ENCODE peak calls at places on chromosomes 12 and 14, in nine cellular contexts. I, F, O, G, J, B, W, Y and C are unnamed samples.
A peak's percentile ranks its signal among the peaks of the same experiment; 100 is the strongest.

GRCh38 chr12:120718055-120718454 is 7.6 kb upstream of the ACADS start:
- DNase-seq in I (no peak), O (no peak), Y (no peak), B (no peak), G (no peak), J (no peak), F (no peak), W (no peak), C (no peak)

GRCh38 chr12:4107436-4107878 is 166.1 kb upstream of the CCND2 start:
- DNase-seq in I (peak; percentile 77), Y (peak; percentile 51), B (peak; percentile 85), O (peak; percentile 35), J (peak; percentile 75), W (peak; percentile 8), G (peak; percentile 71), F (no peak), C (peak; percentile 50)

GRCh38 chr12:125983784-125984510 is 918.7 kb downstream of the AACS start:
- DNase-seq in Y (no peak), F (no peak), I (no peak), O (no peak), B (no peak), W (no peak), J (no peak), G (no peak), C (no peak)

GRCh38 chr14:95495538-95496025 is 20.9 kb downstream of the SYNE3 start:
- DNase-seq in Y (no peak), O (no peak), F (no peak), J (no peak), B (peak; percentile 93), G (no peak), W (no peak), I (no peak), C (no peak)

GRCh38 chr12:49503674-49504180 is 35.1 kb upstream of the KCNH3 start:
- DNase-seq in J (no peak), G (no peak), W (peak; percentile 15), B (no peak), I (peak; percentile 75), F (no peak), Y (peak; percentile 88), O (peak; percentile 41), C (no peak)

GRCh38 chr14:49623941-49624806 is 3.6 kb downstream of the MGAT2 start:
- DNase-seq in I (no peak), G (no peak), Y (no peak), J (no peak), B (peak; percentile 21), O (no peak), F (no peak), W (no peak), C (no peak)

GRCh38 chr12:96073346-96074336 is 38.3 kb upstream of the LTA4H start:
- DNase-seq in F (no peak), I (no peak), O (no peak), G (no peak), B (no peak), Y (peak; percentile 76), W (no peak), J (no peak), C (no peak)

GRCh38 chr12:22299294-22299912 is 35.1 kb downstream of the ST8SIA1 start:
- DNase-seq in O (no peak), Y (peak; percentile 46), W (no peak), F (no peak), J (no peak), B (peak; percentile 42), I (no peak), G (no peak), C (no peak)

GRCh38 chr14:50926851-50927386 is 17.4 kb downstream of the PYGL start:
- DNase-seq in J (no peak), O (no peak), W (no peak), B (no peak), G (no peak), I (no peak), F (no peak), Y (no peak), C (no peak)

GRCh38 chr12:13044002-13044858 is at the start of gene FAM234B:
- DNase-seq in O (peak; percentile 85), Y (peak; percentile 74), G (peak; percentile 61), F (peak; percentile 88), W (no peak), J (peak; percentile 62), B (peak; percentile 73), I (peak; percentile 64), C (peak; percentile 61)

GRCh38 chr14:55721353-55721752 is 141.3 kb downstream of the KTN1 start:
- DNase-seq in B (no peak), O (no peak), I (peak; percentile 96), Y (peak; percentile 26), W (no peak), F (no peak), G (no peak), J (no peak), C (no peak)

GRCh38 chr14:50344831-50345563 is 32.9 kb downstream of the DMAC2L start:
- DNase-seq in F (no peak), W (no peak), B (no peak), G (no peak), J (no peak), I (peak; percentile 80), Y (no peak), O (no peak), C (no peak)

GRCh38 chr12:132400011-132400641 is 70.7 kb upstream of the GALNT9 start:
- DNase-seq in B (no peak), O (no peak), W (no peak), G (no peak), F (no peak), Y (no peak), I (no peak), J (no peak), C (no peak)

GRCh38 chr12:8032242-8033152 is at the start of gene FOXJ2:
- DNase-seq in W (no peak), F (peak; percentile 85), O (peak; percentile 55), Y (peak; percentile 68), B (peak; percentile 70), I (peak; percentile 73), G (peak; percentile 71), J (peak; percentile 72), C (peak; percentile 74)

GRCh38 chr12:96208801-96209534 is 14.8 kb downstream of the ELK3 start:
- DNase-seq in O (no peak), J (no peak), F (no peak), Y (no peak), I (peak; percentile 48), W (no peak), G (no peak), B (peak; percentile 85), C (no peak)

GRCh38 chr12:27133022-27133590 is 50.7 kb upstream of the C12orf71 start:
- DNase-seq in B (no peak), W (no peak), O (no peak), F (no peak), G (no peak), I (no peak), Y (no peak), J (no peak), C (no peak)

GRCh38 chr12:84922721-84923120 is 10.1 kb upstream of the SLC6A15 start:
- DNase-seq in B (no peak), W (no peak), Y (no peak), F (no peak), I (peak; percentile 64), G (no peak), J (no peak), O (no peak), C (no peak)

GRCh38 chr12:112458751-112459150 is 40.0 kb downstream of the PTPN11 start:
- DNase-seq in W (no peak), G (no peak), J (no peak), F (no peak), B (no peak), O (no peak), I (no peak), Y (no peak), C (no peak)

GRCh38 chr14:81310606-81311005 is 89.5 kb downstream of the STON2 start:
- DNase-seq in J (no peak), F (no peak), B (no peak), I (no peak), W (no peak), G (no peak), O (no peak), Y (no peak), C (no peak)

GRCh38 chr12:76127588-76127987 is 43.1 kb upstream of the NAP1L1 start:
- DNase-seq in J (no peak), F (no peak), I (no peak), G (no peak), B (no peak), W (no peak), O (no peak), Y (no peak), C (no peak)

GRCh38 chr14:28666961-28667360 is 99.6 kb upstream of the FOXG1 start:
- DNase-seq in O (no peak), Y (no peak), J (no peak), W (no peak), I (peak; percentile 64), F (no peak), B (no peak), G (no peak), C (no peak)

GRCh38 chr12:67043771-67044170 is 225.4 kb upstream of the CAND1 start:
- DNase-seq in Y (no peak), W (no peak), B (no peak), F (no peak), G (no peak), I (no peak), J (no peak), O (no peak), C (no peak)

GRCh38 chr12:6764011-6764828 is 1.9 kb upstream of the PTMS start:
- DNase-seq in J (peak; percentile 64), B (peak; percentile 98), O (peak; percentile 95), F (peak; percentile 97), G (no peak), Y (peak; percentile 100), W (peak; percentile 98), I (peak; percentile 99), C (no peak)

GRCh38 chr12:11170810-11171144 is 217 bp upstream of the SMIM10L1 start:
- DNase-seq in J (no peak), O (no peak), F (no peak), I (no peak), B (no peak), G (no peak), Y (no peak), W (no peak), C (no peak)

GRCh38 chr12:57223191-57224165 is 6.0 kb upstream of the SHMT2 start:
- DNase-seq in B (peak; percentile 41), I (no peak), G (no peak), Y (no peak), J (no peak), F (no peak), O (no peak), W (no peak), C (no peak)

GRCh38 chr14:67814826-67815225 is 1.6 kb downstream of the ZFYVE26 start:
- DNase-seq in G (no peak), F (no peak), W (no peak), J (no peak), B (no peak), O (no peak), I (no peak), Y (no peak), C (no peak)

GRCh38 chr14:103273145-103273846 is 60.7 kb upstream of the EIF5 start:
- DNase-seq in F (no peak), O (no peak), Y (no peak), G (no peak), B (no peak), J (no peak), W (no peak), I (no peak), C (no peak)

GRCh38 chr12:82359115-82359478 is 768 bp downstream of the METTL25 start:
- DNase-seq in B (no peak), Y (no peak), I (no peak), J (no peak), O (no peak), G (no peak), W (no peak), F (no peak), C (no peak)